ENCODE peak calls at places on chromosomes 2 and 18, in five cellular contexts. One of them, this sample, is unnamed.

GRCh38 chr2:156465573-156465972 is 29.4 kb downstream of the GPD2 start:
- DNase-seq in ascending aorta: no peak
- DNase-seq in esophagus squamous epithelium: no peak
- DNase-seq in fibroblast of the aortic adventitia: peak
- DNase-seq in heart right ventricle: no peak
- DNase-seq in this sample: no peak

GRCh38 chr2:5125017-5125730 is 567.0 kb upstream of the SOX11 start:
- DNase-seq in heart right ventricle: no peak
- DNase-seq in ascending aorta: no peak
- DNase-seq in fibroblast of the aortic adventitia: no peak
- DNase-seq in esophagus squamous epithelium: no peak
- DNase-seq in this sample: no peak

GRCh38 chr2:34105015-34105767 is 506.1 kb upstream of the FAM98A start:
- DNase-seq in ascending aorta: no peak
- DNase-seq in heart right ventricle: no peak
- DNase-seq in esophagus squamous epithelium: no peak
- DNase-seq in fibroblast of the aortic adventitia: peak
- DNase-seq in this sample: peak

GRCh38 chr18:23977103-23977502 is 37.5 kb upstream of the TTC39C start:
- DNase-seq in heart right ventricle: no peak
- DNase-seq in fibroblast of the aortic adventitia: no peak
- DNase-seq in esophagus squamous epithelium: no peak
- DNase-seq in ascending aorta: no peak
- DNase-seq in this sample: no peak

GRCh38 chr2:46847185-46847710 is 68.4 kb downstream of the MCFD2 start:
- DNase-seq in fibroblast of the aortic adventitia: peak
- DNase-seq in heart right ventricle: peak
- DNase-seq in esophagus squamous epithelium: peak
- DNase-seq in ascending aorta: peak
- DNase-seq in this sample: peak

GRCh38 chr2:232434563-232435374 is 21.2 kb upstream of the ALPI start:
- DNase-seq in fibroblast of the aortic adventitia: no peak
- DNase-seq in ascending aorta: no peak
- DNase-seq in heart right ventricle: no peak
- DNase-seq in esophagus squamous epithelium: no peak
- DNase-seq in this sample: no peak

GRCh38 chr2:134765987-134766386 is 47.2 kb upstream of the TMEM163 start:
- DNase-seq in ascending aorta: no peak
- DNase-seq in esophagus squamous epithelium: no peak
- DNase-seq in heart right ventricle: no peak
- DNase-seq in fibroblast of the aortic adventitia: no peak
- DNase-seq in this sample: no peak

GRCh38 chr2:170588729-170589128 is 126.4 kb upstream of the SP5 start:
- DNase-seq in esophagus squamous epithelium: no peak
- DNase-seq in fibroblast of the aortic adventitia: no peak
- DNase-seq in ascending aorta: no peak
- DNase-seq in heart right ventricle: no peak
- DNase-seq in this sample: no peak

GRCh38 chr2:149466635-149467034 is 120.9 kb downstream of the MMADHC start:
- DNase-seq in esophagus squamous epithelium: no peak
- DNase-seq in heart right ventricle: no peak
- DNase-seq in fibroblast of the aortic adventitia: no peak
- DNase-seq in ascending aorta: no peak
- DNase-seq in this sample: no peak

GRCh38 chr18:55856191-55856590 is 268.2 kb upstream of the TCF4 start:
- DNase-seq in fibroblast of the aortic adventitia: peak
- DNase-seq in heart right ventricle: no peak
- DNase-seq in ascending aorta: no peak
- DNase-seq in esophagus squamous epithelium: no peak
- DNase-seq in this sample: peak

GRCh38 chr2:119484834-119485233 is 39.4 kb downstream of the SCTR start:
- DNase-seq in fibroblast of the aortic adventitia: no peak
- DNase-seq in heart right ventricle: no peak
- DNase-seq in ascending aorta: peak
- DNase-seq in esophagus squamous epithelium: no peak
- DNase-seq in this sample: no peak

GRCh38 chr2:17590342-17590911 is 49.9 kb downstream of the VSNL1 start:
- DNase-seq in fibroblast of the aortic adventitia: no peak
- DNase-seq in ascending aorta: no peak
- DNase-seq in esophagus squamous epithelium: no peak
- DNase-seq in heart right ventricle: no peak
- DNase-seq in this sample: no peak
- H3K4me3 ChIP-seq in fibroblast of the aortic adventitia: no peak
- H3K4me3 ChIP-seq in ascending aorta: no peak
- H3K4me3 ChIP-seq in esophagus squamous epithelium: no peak
- H3K4me3 ChIP-seq in heart right ventricle: no peak
- H3K4me3 ChIP-seq in this sample: no peak

DNA sequence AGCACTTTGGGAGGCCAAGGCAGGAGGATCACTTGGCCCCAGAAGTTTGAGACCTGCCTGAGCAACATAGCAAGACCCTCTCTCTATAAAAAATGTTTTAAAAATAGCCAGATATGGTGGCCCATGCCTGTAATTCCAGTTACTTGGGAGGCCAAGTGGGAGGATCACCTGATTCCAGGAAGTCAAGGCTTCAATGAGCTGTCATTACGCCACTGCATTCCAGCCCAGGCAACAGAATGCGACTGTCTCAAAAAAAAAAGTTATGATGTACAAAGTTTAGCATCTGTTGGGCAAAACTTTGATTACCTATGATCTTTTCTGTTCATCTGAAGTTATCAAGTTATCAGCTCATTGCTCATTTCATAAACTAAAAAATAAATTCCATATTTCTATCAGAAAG is 504.1 kb upstream of the PKDCC start:
- DNase-seq in heart right ventricle: no peak
- DNase-seq in fibroblast of the aortic adventitia: no peak
- DNase-seq in esophagus squamous epithelium: no peak
- DNase-seq in ascending aorta: no peak
- DNase-seq in this sample: no peak
- TF ChIP-seq CTCF in heart right ventricle: no peak
- TF ChIP-seq CTCF in fibroblast of the aortic adventitia: no peak
- TF ChIP-seq CTCF in esophagus squamous epithelium: no peak
- TF ChIP-seq CTCF in ascending aorta: no peak
- TF ChIP-seq CTCF in this sample: no peak

DNA sequence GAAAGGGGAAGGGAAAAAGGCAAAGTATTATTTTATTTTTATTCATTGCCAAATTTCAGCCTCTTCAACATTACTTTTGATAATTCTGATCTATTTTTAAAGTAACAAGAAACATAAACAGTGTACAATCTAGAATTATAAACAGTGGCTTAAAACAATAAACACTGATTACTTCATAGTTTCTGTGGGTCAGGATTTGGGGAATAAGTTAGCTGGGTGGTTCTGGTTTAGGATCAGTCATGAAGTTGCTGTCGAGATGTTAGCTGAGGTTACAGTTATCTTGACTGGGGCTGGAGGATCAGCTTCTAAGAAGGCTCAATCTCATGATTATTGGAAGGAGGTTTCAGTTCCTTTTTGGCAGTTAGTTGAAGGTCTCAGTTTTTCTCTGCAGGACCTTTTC is 109.2 kb downstream of the SCN2A start:
- DNase-seq in ascending aorta: no peak
- DNase-seq in fibroblast of the aortic adventitia: no peak
- DNase-seq in esophagus squamous epithelium: no peak
- DNase-seq in heart right ventricle: no peak
- DNase-seq in this sample: no peak
- H3K4me3 ChIP-seq in ascending aorta: no peak
- H3K4me3 ChIP-seq in fibroblast of the aortic adventitia: no peak
- H3K4me3 ChIP-seq in esophagus squamous epithelium: no peak
- H3K4me3 ChIP-seq in heart right ventricle: no peak
- H3K4me3 ChIP-seq in this sample: no peak

GRCh38 chr18:62531931-62532330 is 9.1 kb downstream of the ZCCHC2 start:
- DNase-seq in heart right ventricle: no peak
- DNase-seq in ascending aorta: no peak
- DNase-seq in esophagus squamous epithelium: no peak
- DNase-seq in fibroblast of the aortic adventitia: no peak
- DNase-seq in this sample: no peak
- TF ChIP-seq CTCF in heart right ventricle: no peak
- TF ChIP-seq CTCF in ascending aorta: no peak
- TF ChIP-seq CTCF in esophagus squamous epithelium: no peak
- TF ChIP-seq CTCF in fibroblast of the aortic adventitia: no peak
- TF ChIP-seq CTCF in this sample: no peak

DNA sequence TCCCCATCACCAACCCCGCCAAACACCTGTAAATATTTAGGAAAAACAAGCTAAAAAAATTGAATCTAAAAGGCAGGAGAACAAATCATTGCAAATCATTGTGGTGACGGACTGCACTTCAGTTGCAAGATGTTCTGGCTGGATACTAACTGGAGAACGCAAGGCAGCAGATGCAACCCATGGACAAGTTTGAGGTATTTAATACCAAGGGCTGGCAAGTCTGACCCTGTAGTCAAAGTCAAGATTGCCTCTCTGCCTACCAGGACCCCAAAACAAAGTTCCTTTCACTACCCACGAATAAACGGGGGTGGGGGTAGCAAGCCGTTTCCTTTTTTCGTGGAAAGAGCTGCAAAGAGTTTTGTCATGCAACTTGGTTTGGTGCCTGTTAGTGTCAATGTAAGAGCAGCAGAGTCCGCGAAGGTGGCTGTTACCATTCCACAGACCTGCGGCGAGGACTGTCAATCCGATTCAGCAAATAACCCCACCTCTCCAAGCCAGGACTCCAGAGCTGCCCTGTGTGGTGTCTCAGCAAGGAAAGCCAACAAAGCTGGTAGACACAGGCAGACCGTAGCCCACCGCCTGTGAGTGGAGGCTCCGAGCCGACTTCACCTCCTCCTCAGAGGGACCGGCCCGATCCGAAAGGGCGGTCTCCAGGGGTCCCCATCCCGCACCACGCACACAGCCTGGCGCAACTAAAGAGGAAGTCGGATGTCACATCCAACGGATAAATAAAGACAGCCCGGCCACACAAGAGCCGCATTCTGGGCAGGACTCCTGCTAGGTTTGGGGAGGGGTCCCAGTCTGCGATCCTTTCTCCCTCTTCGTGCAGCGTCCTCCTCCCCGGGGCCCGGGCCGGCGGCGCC is 980 bp downstream of the ANKRD44 start:
- DNase-seq in heart right ventricle: peak
- DNase-seq in fibroblast of the aortic adventitia: no peak
- DNase-seq in ascending aorta: peak
- DNase-seq in esophagus squamous epithelium: no peak
- DNase-seq in this sample: no peak
- H3K4me3 ChIP-seq in heart right ventricle: peak
- H3K4me3 ChIP-seq in fibroblast of the aortic adventitia: peak
- H3K4me3 ChIP-seq in ascending aorta: peak
- H3K4me3 ChIP-seq in esophagus squamous epithelium: peak
- H3K4me3 ChIP-seq in this sample: peak

GRCh38 chr2:239316562-239317465 is 84.0 kb downstream of the HDAC4 start:
- DNase-seq in fibroblast of the aortic adventitia: peak
- DNase-seq in ascending aorta: peak
- DNase-seq in heart right ventricle: peak
- DNase-seq in esophagus squamous epithelium: no peak
- DNase-seq in this sample: peak
- TF ChIP-seq CTCF in fibroblast of the aortic adventitia: no peak
- TF ChIP-seq CTCF in ascending aorta: no peak
- TF ChIP-seq CTCF in heart right ventricle: peak
- TF ChIP-seq CTCF in esophagus squamous epithelium: no peak
- TF ChIP-seq CTCF in this sample: no peak

GRCh38 chr2:55283083-55283482 is 14.1 kb upstream of the MTIF2 start:
- DNase-seq in esophagus squamous epithelium: no peak
- DNase-seq in ascending aorta: no peak
- DNase-seq in fibroblast of the aortic adventitia: no peak
- DNase-seq in heart right ventricle: no peak
- DNase-seq in this sample: no peak
- H3K4me3 ChIP-seq in esophagus squamous epithelium: peak
- H3K4me3 ChIP-seq in ascending aorta: peak
- H3K4me3 ChIP-seq in fibroblast of the aortic adventitia: no peak
- H3K4me3 ChIP-seq in heart right ventricle: peak
- H3K4me3 ChIP-seq in this sample: no peak

GRCh38 chr2:48541696-48542389 is 11.9 kb downstream of the STON1 start:
- DNase-seq in heart right ventricle: no peak
- DNase-seq in ascending aorta: no peak
- DNase-seq in fibroblast of the aortic adventitia: no peak
- DNase-seq in esophagus squamous epithelium: no peak
- DNase-seq in this sample: no peak

GRCh38 chr2:48545244-48545643 is 15.3 kb downstream of the STON1 start:
- DNase-seq in ascending aorta: no peak
- DNase-seq in heart right ventricle: no peak
- DNase-seq in fibroblast of the aortic adventitia: no peak
- DNase-seq in esophagus squamous epithelium: no peak
- DNase-seq in this sample: peak

GRCh38 chr2:48543895-48544294 is 13.9 kb downstream of the STON1 start:
- DNase-seq in ascending aorta: no peak
- DNase-seq in esophagus squamous epithelium: no peak
- DNase-seq in heart right ventricle: no peak
- DNase-seq in fibroblast of the aortic adventitia: peak
- DNase-seq in this sample: no peak

GRCh38 chr2:48534781-48535180 is 4.8 kb downstream of the STON1 start:
- DNase-seq in fibroblast of the aortic adventitia: no peak
- DNase-seq in ascending aorta: no peak
- DNase-seq in esophagus squamous epithelium: no peak
- DNase-seq in heart right ventricle: no peak
- DNase-seq in this sample: no peak

GRCh38 chr2:48540237-48540935 is 10.4 kb downstream of the STON1 start:
- DNase-seq in ascending aorta: no peak
- DNase-seq in fibroblast of the aortic adventitia: no peak
- DNase-seq in esophagus squamous epithelium: no peak
- DNase-seq in heart right ventricle: no peak
- DNase-seq in this sample: no peak
- TF ChIP-seq CTCF in ascending aorta: no peak
- TF ChIP-seq CTCF in fibroblast of the aortic adventitia: no peak
- TF ChIP-seq CTCF in esophagus squamous epithelium: no peak
- TF ChIP-seq CTCF in heart right ventricle: no peak
- TF ChIP-seq CTCF in this sample: no peak

DNA sequence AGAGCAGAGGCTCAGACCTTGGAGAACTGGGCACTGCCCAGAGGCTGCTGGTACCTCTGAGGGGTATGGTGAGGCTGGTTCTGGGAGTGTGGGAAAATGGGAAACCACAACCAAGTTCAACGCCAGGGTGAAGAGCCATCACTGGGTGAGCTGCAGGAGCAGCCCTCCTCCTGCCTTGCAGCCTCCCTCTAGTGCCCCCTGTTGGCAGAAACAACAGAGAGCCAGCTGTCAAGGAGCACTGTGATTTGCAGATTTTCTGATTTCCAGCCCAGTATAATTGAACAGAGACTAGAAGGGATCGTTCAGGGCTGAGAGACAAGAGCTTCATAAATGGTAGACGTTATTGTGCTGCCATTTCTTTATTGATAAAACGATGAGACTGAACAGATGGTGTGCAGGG is 50.5 kb downstream of the MAPK4 start:
- DNase-seq in fibroblast of the aortic adventitia: no peak
- DNase-seq in heart right ventricle: no peak
- DNase-seq in ascending aorta: no peak
- DNase-seq in esophagus squamous epithelium: no peak
- DNase-seq in this sample: no peak
- H3K4me3 ChIP-seq in fibroblast of the aortic adventitia: no peak
- H3K4me3 ChIP-seq in heart right ventricle: no peak
- H3K4me3 ChIP-seq in ascending aorta: no peak
- H3K4me3 ChIP-seq in esophagus squamous epithelium: no peak
- H3K4me3 ChIP-seq in this sample: no peak

DNA sequence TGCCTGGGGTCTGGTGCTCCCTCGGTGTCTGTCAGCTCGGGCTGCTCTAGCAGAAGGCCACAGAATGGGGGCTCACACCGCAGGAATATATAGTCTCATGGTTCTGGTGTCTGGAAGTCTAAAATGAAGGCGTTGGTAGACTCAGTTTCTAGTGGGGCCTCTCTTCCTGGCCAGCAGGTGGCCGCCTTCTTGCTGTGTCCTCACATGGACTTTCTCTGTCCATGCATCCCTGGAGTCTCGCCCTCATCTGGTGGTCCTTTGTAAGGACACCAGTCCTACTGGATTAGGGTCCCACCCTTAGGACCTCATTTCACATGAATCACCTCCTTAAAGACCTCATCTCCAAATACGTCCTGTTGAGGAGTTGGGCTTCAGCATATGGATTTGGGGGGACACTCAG is 65.7 kb downstream of the RRM2 start:
- DNase-seq in ascending aorta: no peak
- DNase-seq in heart right ventricle: no peak
- DNase-seq in esophagus squamous epithelium: no peak
- DNase-seq in fibroblast of the aortic adventitia: no peak
- DNase-seq in this sample: peak
- TF ChIP-seq CTCF in ascending aorta: no peak
- TF ChIP-seq CTCF in heart right ventricle: no peak
- TF ChIP-seq CTCF in esophagus squamous epithelium: no peak
- TF ChIP-seq CTCF in fibroblast of the aortic adventitia: peak
- TF ChIP-seq CTCF in this sample: peak

This sample was measured in fibroblast of mammary gland.